ENCODE peak calls at places on chromosomes 3 and 15, in ten cellular contexts. One of them, this sample, is unnamed. For H3K4me1, the result is how much of the 10 kb centered on the place peaks cover.

GRCh38 chr15:57321485-57321884 is 54.8 kb upstream of the CGNL1 start:
- DNase-seq in ascending aorta: no peak
- DNase-seq in H9: no peak
- DNase-seq in heart right ventricle: no peak
- DNase-seq in ovary: no peak
- DNase-seq in fibroblast of lung: no peak
- DNase-seq in neural progenitor cell: no peak
- DNase-seq in psoas muscle: no peak
- DNase-seq in cardiac muscle cell: no peak
- DNase-seq in uterus: no peak
- DNase-seq in this sample: no peak

GRCh38 chr3:127185268-127185667 is 7.7 kb upstream of the PRR23E start:
- DNase-seq in fibroblast of lung: no peak
- DNase-seq in psoas muscle: no peak
- DNase-seq in H9: no peak
- DNase-seq in uterus: no peak
- DNase-seq in neural progenitor cell: no peak
- DNase-seq in cardiac muscle cell: no peak
- DNase-seq in heart right ventricle: no peak
- DNase-seq in ovary: no peak
- DNase-seq in ascending aorta: no peak
- DNase-seq in this sample: no peak

GRCh38 chr3:160661660-160662059 is 15.3 kb upstream of the ARL14 start:
- DNase-seq in heart right ventricle: no peak
- DNase-seq in ascending aorta: no peak
- DNase-seq in fibroblast of lung: peak
- DNase-seq in H9: no peak
- DNase-seq in psoas muscle: no peak
- DNase-seq in uterus: no peak
- DNase-seq in cardiac muscle cell: peak
- DNase-seq in ovary: no peak
- DNase-seq in neural progenitor cell: peak
- DNase-seq in this sample: no peak

GRCh38 chr3:121663171-121663847 is 2.6 kb upstream of the HCLS1 start:
- DNase-seq in ascending aorta: no peak
- DNase-seq in cardiac muscle cell: peak
- DNase-seq in heart right ventricle: no peak
- DNase-seq in H9: no peak
- DNase-seq in neural progenitor cell: no peak
- DNase-seq in ovary: no peak
- DNase-seq in psoas muscle: no peak
- DNase-seq in fibroblast of lung: no peak
- DNase-seq in uterus: no peak
- DNase-seq in this sample: no peak

GRCh38 chr3:146523536-146523935 is 20.9 kb downstream of the PLSCR1 start:
- DNase-seq in ascending aorta: no peak
- DNase-seq in neural progenitor cell: no peak
- DNase-seq in uterus: no peak
- DNase-seq in cardiac muscle cell: no peak
- DNase-seq in heart right ventricle: no peak
- DNase-seq in ovary: no peak
- DNase-seq in H9: no peak
- DNase-seq in psoas muscle: no peak
- DNase-seq in fibroblast of lung: no peak
- DNase-seq in this sample: no peak

GRCh38 chr3:110164632-110165240 is 827.4 kb upstream of the DPPA4 start:
- DNase-seq in ascending aorta: no peak
- DNase-seq in uterus: no peak
- DNase-seq in psoas muscle: no peak
- DNase-seq in H9: no peak
- DNase-seq in cardiac muscle cell: no peak
- DNase-seq in ovary: no peak
- DNase-seq in neural progenitor cell: peak
- DNase-seq in heart right ventricle: no peak
- DNase-seq in fibroblast of lung: no peak
- DNase-seq in this sample: no peak

GRCh38 chr3:169298247-169298992 is 365.1 kb downstream of the MECOM start:
- DNase-seq in ovary: no peak
- DNase-seq in fibroblast of lung: no peak
- DNase-seq in ascending aorta: no peak
- DNase-seq in cardiac muscle cell: no peak
- DNase-seq in uterus: no peak
- DNase-seq in psoas muscle: no peak
- DNase-seq in neural progenitor cell: no peak
- DNase-seq in heart right ventricle: no peak
- DNase-seq in H9: no peak
- DNase-seq in this sample: no peak

GRCh38 chr15:100383302-100384107 is 41.7 kb upstream of the ADAMTS17 start:
- DNase-seq in neural progenitor cell: peak
- DNase-seq in H9: peak
- DNase-seq in fibroblast of lung: peak
- DNase-seq in psoas muscle: no peak
- DNase-seq in heart right ventricle: no peak
- DNase-seq in ovary: peak
- DNase-seq in uterus: peak
- DNase-seq in cardiac muscle cell: peak
- DNase-seq in ascending aorta: no peak
- DNase-seq in this sample: no peak

GRCh38 chr3:193620055-193620454 is 27.0 kb downstream of the OPA1 start:
- DNase-seq in neural progenitor cell: no peak
- DNase-seq in heart right ventricle: no peak
- DNase-seq in psoas muscle: no peak
- DNase-seq in fibroblast of lung: no peak
- DNase-seq in cardiac muscle cell: no peak
- DNase-seq in ascending aorta: no peak
- DNase-seq in H9: no peak
- DNase-seq in ovary: no peak
- DNase-seq in uterus: no peak
- DNase-seq in this sample: no peak

GRCh38 chr15:34049096-34049495 is 10.1 kb upstream of the AVEN start:
- DNase-seq in uterus: no peak
- DNase-seq in ovary: no peak
- DNase-seq in heart right ventricle: no peak
- DNase-seq in fibroblast of lung: peak
- DNase-seq in cardiac muscle cell: no peak
- DNase-seq in neural progenitor cell: no peak
- DNase-seq in psoas muscle: no peak
- DNase-seq in ascending aorta: no peak
- DNase-seq in H9: no peak
- DNase-seq in this sample: no peak

GRCh38 chr3:59608356-59608755 is 558.5 kb upstream of the CFAP20DC start:
- DNase-seq in psoas muscle: no peak
- DNase-seq in ascending aorta: no peak
- DNase-seq in H9: no peak
- DNase-seq in heart right ventricle: no peak
- DNase-seq in neural progenitor cell: no peak
- DNase-seq in cardiac muscle cell: no peak
- DNase-seq in uterus: no peak
- DNase-seq in fibroblast of lung: no peak
- DNase-seq in ovary: no peak
- DNase-seq in this sample: no peak

GRCh38 chr15:82263350-82263749 is 732 bp downstream of the SAXO2 start:
- DNase-seq in ascending aorta: no peak
- DNase-seq in heart right ventricle: no peak
- DNase-seq in neural progenitor cell: peak
- DNase-seq in uterus: no peak
- DNase-seq in psoas muscle: no peak
- DNase-seq in ovary: no peak
- DNase-seq in H9: no peak
- DNase-seq in cardiac muscle cell: no peak
- DNase-seq in fibroblast of lung: no peak
- DNase-seq in this sample: no peak

GRCh38 chr3:114112696-114113095 is 56.2 kb downstream of the QTRT2 start:
- DNase-seq in fibroblast of lung: peak
- DNase-seq in H9: no peak
- DNase-seq in cardiac muscle cell: no peak
- DNase-seq in ovary: no peak
- DNase-seq in neural progenitor cell: no peak
- DNase-seq in heart right ventricle: no peak
- DNase-seq in uterus: no peak
- DNase-seq in psoas muscle: no peak
- DNase-seq in ascending aorta: no peak
- DNase-seq in this sample: no peak

GRCh38 chr15:52180196-52180835 is 10.9 kb downstream of the GNB5 start:
- DNase-seq in ascending aorta: no peak
- DNase-seq in H9: no peak
- DNase-seq in uterus: no peak
- DNase-seq in ovary: peak
- DNase-seq in neural progenitor cell: peak
- DNase-seq in heart right ventricle: no peak
- DNase-seq in psoas muscle: no peak
- DNase-seq in cardiac muscle cell: no peak
- DNase-seq in fibroblast of lung: no peak
- DNase-seq in this sample: no peak

GRCh38 chr15:52178765-52179164 is 12.4 kb downstream of the GNB5 start:
- DNase-seq in ovary: peak
- DNase-seq in ascending aorta: no peak
- DNase-seq in fibroblast of lung: no peak
- DNase-seq in H9: no peak
- DNase-seq in uterus: peak
- DNase-seq in psoas muscle: no peak
- DNase-seq in heart right ventricle: no peak
- DNase-seq in cardiac muscle cell: no peak
- DNase-seq in neural progenitor cell: no peak
- DNase-seq in this sample: no peak

GRCh38 chr15:52179278-52180195 is 11.7 kb downstream of the GNB5 start:
- DNase-seq in ascending aorta: peak
- DNase-seq in H9: peak
- DNase-seq in neural progenitor cell: peak
- DNase-seq in fibroblast of lung: peak
- DNase-seq in ovary: peak
- DNase-seq in heart right ventricle: peak
- DNase-seq in psoas muscle: peak
- DNase-seq in uterus: peak
- DNase-seq in cardiac muscle cell: peak
- DNase-seq in this sample: peak

GRCh38 chr15:52181938-52182780 is 9.0 kb downstream of the GNB5 start:
- DNase-seq in ascending aorta: no peak
- DNase-seq in ovary: no peak
- DNase-seq in uterus: no peak
- DNase-seq in neural progenitor cell: no peak
- DNase-seq in H9: no peak
- DNase-seq in fibroblast of lung: no peak
- DNase-seq in heart right ventricle: no peak
- DNase-seq in psoas muscle: no peak
- DNase-seq in cardiac muscle cell: no peak
- DNase-seq in this sample: no peak

GRCh38 chr15:52180851-52181450 is 10.2 kb downstream of the GNB5 start:
- DNase-seq in ovary: no peak
- DNase-seq in heart right ventricle: no peak
- DNase-seq in ascending aorta: no peak
- DNase-seq in neural progenitor cell: no peak
- DNase-seq in H9: no peak
- DNase-seq in fibroblast of lung: no peak
- DNase-seq in uterus: no peak
- DNase-seq in cardiac muscle cell: no peak
- DNase-seq in psoas muscle: no peak
- DNase-seq in this sample: no peak
- H3K27ac ChIP-seq in ovary: peak
- H3K27ac ChIP-seq in heart right ventricle: no peak
- H3K27ac ChIP-seq in ascending aorta: no peak
- H3K27ac ChIP-seq in neural progenitor cell: no peak
- H3K27ac ChIP-seq in H9: no peak
- H3K27ac ChIP-seq in fibroblast of lung: no peak
- H3K27ac ChIP-seq in uterus: peak
- H3K27ac ChIP-seq in cardiac muscle cell: no peak
- H3K27ac ChIP-seq in psoas muscle: no peak
- H3K27ac ChIP-seq in this sample: no peak

GRCh38 chr3:12756635-12757034 is 2.4 kb downstream of the TMEM40 start:
- DNase-seq in H9: no peak
- DNase-seq in fibroblast of lung: no peak
- DNase-seq in uterus: no peak
- DNase-seq in ovary: no peak
- DNase-seq in heart right ventricle: no peak
- DNase-seq in neural progenitor cell: no peak
- DNase-seq in cardiac muscle cell: no peak
- DNase-seq in ascending aorta: no peak
- DNase-seq in psoas muscle: no peak
- DNase-seq in this sample: no peak

GRCh38 chr3:12759693-12760565 is 870 bp upstream of the TMEM40 start:
- DNase-seq in fibroblast of lung: no peak
- DNase-seq in H9: no peak
- DNase-seq in heart right ventricle: no peak
- DNase-seq in neural progenitor cell: no peak
- DNase-seq in cardiac muscle cell: no peak
- DNase-seq in ovary: no peak
- DNase-seq in ascending aorta: no peak
- DNase-seq in psoas muscle: no peak
- DNase-seq in uterus: no peak
- DNase-seq in this sample: no peak

GRCh38 chr3:12758025-12758830 is 831 bp downstream of the TMEM40 start:
- DNase-seq in ovary: peak
- DNase-seq in heart right ventricle: peak
- DNase-seq in fibroblast of lung: peak
- DNase-seq in ascending aorta: no peak
- DNase-seq in cardiac muscle cell: peak
- DNase-seq in neural progenitor cell: no peak
- DNase-seq in H9: no peak
- DNase-seq in psoas muscle: peak
- DNase-seq in uterus: peak
- DNase-seq in this sample: peak

GRCh38 chr3:12756185-12756584 is 2.9 kb downstream of the TMEM40 start:
- DNase-seq in cardiac muscle cell: no peak
- DNase-seq in uterus: no peak
- DNase-seq in psoas muscle: no peak
- DNase-seq in ascending aorta: no peak
- DNase-seq in H9: no peak
- DNase-seq in neural progenitor cell: no peak
- DNase-seq in ovary: no peak
- DNase-seq in fibroblast of lung: no peak
- DNase-seq in heart right ventricle: no peak
- DNase-seq in this sample: no peak

GRCh38 chr3:12759097-12759679 is at the start of gene TMEM40:
- DNase-seq in fibroblast of lung: no peak
- DNase-seq in cardiac muscle cell: peak
- DNase-seq in ascending aorta: no peak
- DNase-seq in uterus: no peak
- DNase-seq in ovary: no peak
- DNase-seq in heart right ventricle: no peak
- DNase-seq in H9: peak
- DNase-seq in psoas muscle: no peak
- DNase-seq in neural progenitor cell: no peak
- DNase-seq in this sample: no peak
- H3K4me1 ChIP-seq in fibroblast of lung: under half
- H3K4me1 ChIP-seq in cardiac muscle cell: under half
- H3K4me1 ChIP-seq in ascending aorta: under half
- H3K4me1 ChIP-seq in uterus: under half
- H3K4me1 ChIP-seq in ovary: under half
- H3K4me1 ChIP-seq in heart right ventricle: under half
- H3K4me1 ChIP-seq in H9: under half
- H3K4me1 ChIP-seq in psoas muscle: under half
- H3K4me1 ChIP-seq in neural progenitor cell: under half
- H3K4me1 ChIP-seq in this sample: under half

GRCh38 chr3:134885877-134886621 is 91.0 kb downstream of the EPHB1 start:
- DNase-seq in H9: peak
- DNase-seq in ascending aorta: no peak
- DNase-seq in neural progenitor cell: no peak
- DNase-seq in cardiac muscle cell: no peak
- DNase-seq in ovary: no peak
- DNase-seq in heart right ventricle: no peak
- DNase-seq in uterus: no peak
- DNase-seq in psoas muscle: no peak
- DNase-seq in fibroblast of lung: peak
- DNase-seq in this sample: no peak
- TF ChIP-seq CTCF in H9: peak
- TF ChIP-seq CTCF in ascending aorta: no peak
- TF ChIP-seq CTCF in neural progenitor cell: peak
- TF ChIP-seq CTCF in cardiac muscle cell: no peak
- TF ChIP-seq CTCF in ovary: no peak
- TF ChIP-seq CTCF in heart right ventricle: no peak
- TF ChIP-seq CTCF in uterus: no peak
- TF ChIP-seq CTCF in psoas muscle: no peak
- TF ChIP-seq CTCF in fibroblast of lung: no peak
- TF ChIP-seq CTCF in this sample: no peak

GRCh38 chr3:30577788-30578187 is 28.6 kb upstream of the TGFBR2 start:
- DNase-seq in cardiac muscle cell: no peak
- DNase-seq in psoas muscle: no peak
- DNase-seq in heart right ventricle: no peak
- DNase-seq in fibroblast of lung: no peak
- DNase-seq in ovary: no peak
- DNase-seq in neural progenitor cell: no peak
- DNase-seq in ascending aorta: no peak
- DNase-seq in uterus: no peak
- DNase-seq in H9: no peak
- DNase-seq in this sample: no peak
- H3K27ac ChIP-seq in cardiac muscle cell: no peak
- H3K27ac ChIP-seq in psoas muscle: no peak
- H3K27ac ChIP-seq in heart right ventricle: no peak
- H3K27ac ChIP-seq in fibroblast of lung: peak
- H3K27ac ChIP-seq in ovary: no peak
- H3K27ac ChIP-seq in neural progenitor cell: no peak
- H3K27ac ChIP-seq in ascending aorta: no peak
- H3K27ac ChIP-seq in uterus: peak
- H3K27ac ChIP-seq in H9: no peak
- H3K27ac ChIP-seq in this sample: peak